ENCODE peak calls at places on chromosomes 11 and 22, in eight cellular contexts. One of them, this sample, is unnamed. For H3K4me1, the result is how much of the 10 kb centered on the place peaks cover.

GRCh38 chr11:61950035-61950547 is at the start of gene BEST1:
- DNase-seq in PC-3: no peak
- DNase-seq in right atrium auricular region: no peak
- DNase-seq in naive thymus-derived CD4-positive, alpha-beta T cell: no peak
- DNase-seq in neural progenitor cell: no peak
- DNase-seq in upper lobe of left lung: no peak
- DNase-seq in HCT116: no peak
- DNase-seq in sigmoid colon: no peak
- DNase-seq in this sample: peak

GRCh38 chr11:35614949-35615569 is 3.2 kb upstream of the FJX1 start:
- DNase-seq in PC-3: peak
- DNase-seq in HCT116: no peak
- DNase-seq in upper lobe of left lung: no peak
- DNase-seq in right atrium auricular region: no peak
- DNase-seq in naive thymus-derived CD4-positive, alpha-beta T cell: no peak
- DNase-seq in neural progenitor cell: peak
- DNase-seq in sigmoid colon: no peak
- DNase-seq in this sample: no peak

GRCh38 chr22:35116817-35117216 is 50.9 kb downstream of the ISX start:
- DNase-seq in naive thymus-derived CD4-positive, alpha-beta T cell: no peak
- DNase-seq in HCT116: no peak
- DNase-seq in neural progenitor cell: no peak
- DNase-seq in PC-3: no peak
- DNase-seq in sigmoid colon: no peak
- DNase-seq in upper lobe of left lung: no peak
- DNase-seq in right atrium auricular region: no peak
- DNase-seq in this sample: no peak

GRCh38 chr11:122097419-122098001 is 18.5 kb downstream of the BLID start:
- DNase-seq in sigmoid colon: no peak
- DNase-seq in neural progenitor cell: peak
- DNase-seq in HCT116: no peak
- DNase-seq in naive thymus-derived CD4-positive, alpha-beta T cell: no peak
- DNase-seq in upper lobe of left lung: no peak
- DNase-seq in PC-3: no peak
- DNase-seq in right atrium auricular region: no peak
- DNase-seq in this sample: no peak

GRCh38 chr11:100831929-100832480 is 144.9 kb downstream of the ARHGAP42 start:
- DNase-seq in naive thymus-derived CD4-positive, alpha-beta T cell: no peak
- DNase-seq in HCT116: no peak
- DNase-seq in upper lobe of left lung: no peak
- DNase-seq in right atrium auricular region: no peak
- DNase-seq in sigmoid colon: no peak
- DNase-seq in neural progenitor cell: no peak
- DNase-seq in PC-3: no peak
- DNase-seq in this sample: no peak

GRCh38 chr11:35418282-35418846 is 994 bp downstream of the SLC1A2 start:
- DNase-seq in upper lobe of left lung: peak
- DNase-seq in neural progenitor cell: peak
- DNase-seq in HCT116: no peak
- DNase-seq in right atrium auricular region: no peak
- DNase-seq in sigmoid colon: no peak
- DNase-seq in PC-3: no peak
- DNase-seq in naive thymus-derived CD4-positive, alpha-beta T cell: no peak
- DNase-seq in this sample: no peak

GRCh38 chr11:133945087-133945974 is 11.4 kb downstream of the IGSF9B start:
- DNase-seq in HCT116: no peak
- DNase-seq in right atrium auricular region: peak
- DNase-seq in neural progenitor cell: no peak
- DNase-seq in sigmoid colon: peak
- DNase-seq in PC-3: peak
- DNase-seq in upper lobe of left lung: no peak
- DNase-seq in naive thymus-derived CD4-positive, alpha-beta T cell: peak
- DNase-seq in this sample: no peak

GRCh38 chr11:11142359-11142758 is 210.7 kb downstream of the CSNK2A3 start:
- DNase-seq in right atrium auricular region: no peak
- DNase-seq in PC-3: no peak
- DNase-seq in HCT116: no peak
- DNase-seq in neural progenitor cell: no peak
- DNase-seq in sigmoid colon: no peak
- DNase-seq in naive thymus-derived CD4-positive, alpha-beta T cell: no peak
- DNase-seq in upper lobe of left lung: no peak
- DNase-seq in this sample: no peak

GRCh38 chr11:104968856-104969776 is 742 bp upstream of the CASP4 start:
- DNase-seq in sigmoid colon: no peak
- DNase-seq in PC-3: peak
- DNase-seq in naive thymus-derived CD4-positive, alpha-beta T cell: no peak
- DNase-seq in right atrium auricular region: peak
- DNase-seq in upper lobe of left lung: peak
- DNase-seq in HCT116: no peak
- DNase-seq in neural progenitor cell: peak
- DNase-seq in this sample: peak

GRCh38 chr22:23074451-23074850 is 4.1 kb downstream of the GNAZ start:
- DNase-seq in sigmoid colon: peak
- DNase-seq in PC-3: no peak
- DNase-seq in right atrium auricular region: no peak
- DNase-seq in upper lobe of left lung: no peak
- DNase-seq in HCT116: no peak
- DNase-seq in naive thymus-derived CD4-positive, alpha-beta T cell: no peak
- DNase-seq in neural progenitor cell: no peak
- DNase-seq in this sample: no peak

GRCh38 chr11:12388939-12389670 is 11.7 kb downstream of the PARVA start:
- DNase-seq in naive thymus-derived CD4-positive, alpha-beta T cell: no peak
- DNase-seq in HCT116: no peak
- DNase-seq in sigmoid colon: no peak
- DNase-seq in right atrium auricular region: no peak
- DNase-seq in upper lobe of left lung: no peak
- DNase-seq in neural progenitor cell: no peak
- DNase-seq in PC-3: no peak
- DNase-seq in this sample: no peak

GRCh38 chr22:38175206-38176118 is 6.2 kb downstream of the PLA2G6 start:
- DNase-seq in neural progenitor cell: no peak
- DNase-seq in naive thymus-derived CD4-positive, alpha-beta T cell: no peak
- DNase-seq in HCT116: no peak
- DNase-seq in right atrium auricular region: no peak
- DNase-seq in sigmoid colon: peak
- DNase-seq in upper lobe of left lung: no peak
- DNase-seq in PC-3: no peak
- DNase-seq in this sample: no peak

GRCh38 chr11:114087028-114087427 is 27.5 kb downstream of the ZBTB16 start:
- DNase-seq in naive thymus-derived CD4-positive, alpha-beta T cell: no peak
- DNase-seq in PC-3: no peak
- DNase-seq in HCT116: no peak
- DNase-seq in upper lobe of left lung: no peak
- DNase-seq in neural progenitor cell: no peak
- DNase-seq in right atrium auricular region: no peak
- DNase-seq in sigmoid colon: no peak
- DNase-seq in this sample: peak

GRCh38 chr11:114084414-114084813 is 24.9 kb downstream of the ZBTB16 start:
- DNase-seq in sigmoid colon: peak
- DNase-seq in neural progenitor cell: no peak
- DNase-seq in naive thymus-derived CD4-positive, alpha-beta T cell: no peak
- DNase-seq in right atrium auricular region: no peak
- DNase-seq in PC-3: no peak
- DNase-seq in upper lobe of left lung: no peak
- DNase-seq in HCT116: no peak
- DNase-seq in this sample: no peak

GRCh38 chr11:114088216-114088615 is 28.7 kb downstream of the ZBTB16 start:
- DNase-seq in neural progenitor cell: no peak
- DNase-seq in PC-3: peak
- DNase-seq in right atrium auricular region: no peak
- DNase-seq in upper lobe of left lung: no peak
- DNase-seq in sigmoid colon: peak
- DNase-seq in naive thymus-derived CD4-positive, alpha-beta T cell: no peak
- DNase-seq in HCT116: no peak
- DNase-seq in this sample: no peak

GRCh38 chr11:114085965-114086364 is 26.5 kb downstream of the ZBTB16 start:
- DNase-seq in PC-3: peak
- DNase-seq in right atrium auricular region: no peak
- DNase-seq in naive thymus-derived CD4-positive, alpha-beta T cell: no peak
- DNase-seq in HCT116: no peak
- DNase-seq in upper lobe of left lung: peak
- DNase-seq in neural progenitor cell: no peak
- DNase-seq in sigmoid colon: peak
- DNase-seq in this sample: no peak

GRCh38 chr11:114086394-114086793 is 26.9 kb downstream of the ZBTB16 start:
- DNase-seq in right atrium auricular region: no peak
- DNase-seq in sigmoid colon: no peak
- DNase-seq in PC-3: no peak
- DNase-seq in HCT116: no peak
- DNase-seq in upper lobe of left lung: peak
- DNase-seq in naive thymus-derived CD4-positive, alpha-beta T cell: no peak
- DNase-seq in neural progenitor cell: no peak
- DNase-seq in this sample: no peak
- H3K4me1 ChIP-seq in right atrium auricular region: under half
- H3K4me1 ChIP-seq in sigmoid colon: half or more
- H3K4me1 ChIP-seq in PC-3: under half
- H3K4me1 ChIP-seq in HCT116: under half
- H3K4me1 ChIP-seq in upper lobe of left lung: half or more
- H3K4me1 ChIP-seq in naive thymus-derived CD4-positive, alpha-beta T cell: under half
- H3K4me1 ChIP-seq in neural progenitor cell: half or more
- H3K4me1 ChIP-seq in this sample: half or more

GRCh38 chr11:114090976-114091375 is 31.5 kb downstream of the ZBTB16 start:
- DNase-seq in naive thymus-derived CD4-positive, alpha-beta T cell: no peak
- DNase-seq in HCT116: no peak
- DNase-seq in sigmoid colon: no peak
- DNase-seq in PC-3: no peak
- DNase-seq in right atrium auricular region: no peak
- DNase-seq in neural progenitor cell: no peak
- DNase-seq in upper lobe of left lung: no peak
- DNase-seq in this sample: no peak
- H3K4me1 ChIP-seq in naive thymus-derived CD4-positive, alpha-beta T cell: under half
- H3K4me1 ChIP-seq in HCT116: under half
- H3K4me1 ChIP-seq in sigmoid colon: half or more
- H3K4me1 ChIP-seq in PC-3: under half
- H3K4me1 ChIP-seq in right atrium auricular region: under half
- H3K4me1 ChIP-seq in neural progenitor cell: half or more
- H3K4me1 ChIP-seq in upper lobe of left lung: half or more
- H3K4me1 ChIP-seq in this sample: half or more

GRCh38 chr11:73326929-73327811 is 19.1 kb downstream of the ARHGEF17 start:
- DNase-seq in right atrium auricular region: no peak
- DNase-seq in sigmoid colon: no peak
- DNase-seq in neural progenitor cell: no peak
- DNase-seq in HCT116: no peak
- DNase-seq in naive thymus-derived CD4-positive, alpha-beta T cell: no peak
- DNase-seq in PC-3: peak
- DNase-seq in upper lobe of left lung: no peak
- DNase-seq in this sample: no peak

GRCh38 chr11:73330569-73331093 is 22.6 kb downstream of the ARHGEF17 start:
- DNase-seq in HCT116: no peak
- DNase-seq in neural progenitor cell: peak
- DNase-seq in naive thymus-derived CD4-positive, alpha-beta T cell: no peak
- DNase-seq in right atrium auricular region: no peak
- DNase-seq in sigmoid colon: no peak
- DNase-seq in upper lobe of left lung: no peak
- DNase-seq in PC-3: peak
- DNase-seq in this sample: no peak

GRCh38 chr11:73324665-73325035 is 16.6 kb downstream of the ARHGEF17 start:
- DNase-seq in PC-3: no peak
- DNase-seq in upper lobe of left lung: no peak
- DNase-seq in naive thymus-derived CD4-positive, alpha-beta T cell: no peak
- DNase-seq in HCT116: no peak
- DNase-seq in neural progenitor cell: no peak
- DNase-seq in sigmoid colon: no peak
- DNase-seq in right atrium auricular region: no peak
- DNase-seq in this sample: no peak

GRCh38 chr11:73325036-73325981 is 17.2 kb downstream of the ARHGEF17 start:
- DNase-seq in HCT116: no peak
- DNase-seq in neural progenitor cell: no peak
- DNase-seq in right atrium auricular region: no peak
- DNase-seq in naive thymus-derived CD4-positive, alpha-beta T cell: no peak
- DNase-seq in sigmoid colon: peak
- DNase-seq in PC-3: no peak
- DNase-seq in upper lobe of left lung: no peak
- DNase-seq in this sample: peak

DNA sequence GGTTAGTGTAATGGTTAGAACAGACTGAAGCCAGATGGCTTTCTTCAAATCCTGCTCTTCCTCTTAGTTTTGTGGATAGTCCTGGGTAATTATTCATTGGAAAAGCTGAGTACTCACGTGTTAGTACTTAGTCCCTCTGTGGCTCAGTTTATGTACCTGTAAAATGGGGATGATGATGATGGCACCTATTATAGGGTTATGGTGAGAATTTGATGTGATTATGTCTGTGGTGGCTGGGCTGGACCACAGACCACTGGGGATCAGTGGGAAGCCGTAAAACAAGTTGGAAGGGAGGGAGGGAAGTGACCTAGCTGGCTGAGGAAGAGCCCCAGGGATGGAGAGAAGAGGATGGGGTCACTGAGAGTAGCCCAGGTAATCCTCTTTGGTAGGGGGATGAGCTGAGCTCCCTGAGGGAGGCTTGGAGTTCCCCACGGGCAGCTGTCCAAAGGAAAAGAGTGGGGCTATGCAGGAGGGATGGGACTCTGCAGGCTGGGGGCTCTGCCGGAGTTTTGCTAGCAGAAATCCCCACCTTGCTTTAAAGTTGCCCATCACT is 19.8 kb downstream of the ARHGEF17 start:
- DNase-seq in neural progenitor cell: no peak
- DNase-seq in sigmoid colon: no peak
- DNase-seq in HCT116: no peak
- DNase-seq in right atrium auricular region: no peak
- DNase-seq in naive thymus-derived CD4-positive, alpha-beta T cell: no peak
- DNase-seq in PC-3: no peak
- DNase-seq in upper lobe of left lung: no peak
- DNase-seq in this sample: no peak
- H3K4me1 ChIP-seq in neural progenitor cell: half or more
- H3K4me1 ChIP-seq in sigmoid colon: half or more
- H3K4me1 ChIP-seq in HCT116: under half
- H3K4me1 ChIP-seq in right atrium auricular region: under half
- H3K4me1 ChIP-seq in naive thymus-derived CD4-positive, alpha-beta T cell: under half
- H3K4me1 ChIP-seq in PC-3: under half
- H3K4me1 ChIP-seq in upper lobe of left lung: half or more
- H3K4me1 ChIP-seq in this sample: half or more

GRCh38 chr11:117910525-117910924 is 18.7 kb downstream of the TMPRSS13 start:
- DNase-seq in sigmoid colon: peak
- DNase-seq in HCT116: no peak
- DNase-seq in right atrium auricular region: no peak
- DNase-seq in neural progenitor cell: no peak
- DNase-seq in naive thymus-derived CD4-positive, alpha-beta T cell: no peak
- DNase-seq in upper lobe of left lung: no peak
- DNase-seq in PC-3: no peak
- DNase-seq in this sample: no peak

GRCh38 chr11:117912497-117912896 is 16.7 kb downstream of the TMPRSS13 start:
- DNase-seq in right atrium auricular region: no peak
- DNase-seq in naive thymus-derived CD4-positive, alpha-beta T cell: no peak
- DNase-seq in upper lobe of left lung: no peak
- DNase-seq in sigmoid colon: peak
- DNase-seq in neural progenitor cell: no peak
- DNase-seq in PC-3: no peak
- DNase-seq in HCT116: no peak
- DNase-seq in this sample: no peak

GRCh38 chr11:117909611-117910382 is 19.4 kb downstream of the TMPRSS13 start:
- DNase-seq in upper lobe of left lung: no peak
- DNase-seq in sigmoid colon: peak
- DNase-seq in HCT116: no peak
- DNase-seq in naive thymus-derived CD4-positive, alpha-beta T cell: no peak
- DNase-seq in right atrium auricular region: no peak
- DNase-seq in PC-3: no peak
- DNase-seq in neural progenitor cell: no peak
- DNase-seq in this sample: no peak

GRCh38 chr11:117911694-117912093 is 17.5 kb downstream of the TMPRSS13 start:
- DNase-seq in sigmoid colon: peak
- DNase-seq in upper lobe of left lung: peak
- DNase-seq in HCT116: no peak
- DNase-seq in right atrium auricular region: no peak
- DNase-seq in PC-3: no peak
- DNase-seq in naive thymus-derived CD4-positive, alpha-beta T cell: no peak
- DNase-seq in neural progenitor cell: no peak
- DNase-seq in this sample: no peak

GRCh38 chr11:117910941-117911630 is 18.1 kb downstream of the TMPRSS13 start:
- DNase-seq in PC-3: no peak
- DNase-seq in neural progenitor cell: no peak
- DNase-seq in sigmoid colon: peak
- DNase-seq in right atrium auricular region: no peak
- DNase-seq in upper lobe of left lung: no peak
- DNase-seq in naive thymus-derived CD4-positive, alpha-beta T cell: no peak
- DNase-seq in HCT116: no peak
- DNase-seq in this sample: no peak
- H3K4me1 ChIP-seq in PC-3: under half
- H3K4me1 ChIP-seq in neural progenitor cell: under half
- H3K4me1 ChIP-seq in sigmoid colon: under half
- H3K4me1 ChIP-seq in right atrium auricular region: under half
- H3K4me1 ChIP-seq in upper lobe of left lung: under half
- H3K4me1 ChIP-seq in naive thymus-derived CD4-positive, alpha-beta T cell: under half
- H3K4me1 ChIP-seq in HCT116: under half
- H3K4me1 ChIP-seq in this sample: under half

This sample was measured in ascending aorta.